ENCODE peak calls at places on chromosome 12, in five cellular contexts. One of them, this sample, is unnamed.
A peak's percentile ranks its signal among the peaks of the same experiment; 100 is the strongest.

GRCh38 chr12:10363922-10364838 is 25.7 kb downstream of the KLRK1 start:
- DNase-seq in IMR-90: peak; percentile 41
- DNase-seq in mesendoderm: peak; percentile 63
- DNase-seq in mesenchymal stem cell: peak; percentile 73
- DNase-seq in H1: no peak
- DNase-seq in this sample: no peak

GRCh38 chr12:95738024-95738611 is 52.4 kb downstream of the NTN4 start:
- DNase-seq in H1: no peak
- DNase-seq in mesenchymal stem cell: no peak
- DNase-seq in mesendoderm: no peak
- DNase-seq in IMR-90: no peak
- DNase-seq in this sample: no peak

GRCh38 chr12:65825573-65826512 is 1.6 kb downstream of the HMGA2 start:
- DNase-seq in H1: no peak
- DNase-seq in IMR-90: peak; percentile 41
- DNase-seq in mesendoderm: peak; percentile 73
- DNase-seq in mesenchymal stem cell: peak; percentile 56
- DNase-seq in this sample: peak; percentile 48

GRCh38 chr12:24820872-24821271 is 128.0 kb downstream of the BCAT1 start:
- DNase-seq in mesenchymal stem cell: peak; percentile 64
- DNase-seq in H1: no peak
- DNase-seq in IMR-90: peak; percentile 75
- DNase-seq in mesendoderm: no peak
- DNase-seq in this sample: no peak

GRCh38 chr12:55745361-55746146 is 2.6 kb downstream of the GDF11 start:
- DNase-seq in mesenchymal stem cell: peak; percentile 31
- DNase-seq in H1: no peak
- DNase-seq in IMR-90: no peak
- DNase-seq in mesendoderm: peak; percentile 94
- DNase-seq in this sample: peak; percentile 94

GRCh38 chr12:2052861-2053674 is at the start of gene CACNA1C:
- DNase-seq in H1: no peak
- DNase-seq in mesenchymal stem cell: peak; percentile 66
- DNase-seq in IMR-90: peak; percentile 66
- DNase-seq in mesendoderm: peak; percentile 75
- DNase-seq in this sample: peak; percentile 68

GRCh38 chr12:65620026-65620425 is 204.3 kb upstream of the HMGA2 start:
- DNase-seq in mesendoderm: no peak
- DNase-seq in IMR-90: peak; percentile 77
- DNase-seq in H1: no peak
- DNase-seq in mesenchymal stem cell: peak; percentile 75
- DNase-seq in this sample: no peak

GRCh38 chr12:46702581-46703344 is 123.0 kb downstream of the SLC38A4 start:
- DNase-seq in mesenchymal stem cell: no peak
- DNase-seq in H1: no peak
- DNase-seq in mesendoderm: no peak
- DNase-seq in IMR-90: peak; percentile 38
- DNase-seq in this sample: peak; percentile 29

GRCh38 chr12:1093166-1093751 is 102.2 kb downstream of the ERC1 start:
- DNase-seq in IMR-90: peak; percentile 67
- DNase-seq in mesenchymal stem cell: peak; percentile 72
- DNase-seq in mesendoderm: peak; percentile 78
- DNase-seq in H1: no peak
- DNase-seq in this sample: peak; percentile 52

GRCh38 chr12:103596981-103597380 is 9.9 kb downstream of the STAB2 start:
- DNase-seq in mesendoderm: no peak
- DNase-seq in mesenchymal stem cell: no peak
- DNase-seq in H1: no peak
- DNase-seq in IMR-90: no peak
- DNase-seq in this sample: no peak

GRCh38 chr12:28583771-28584261 is 393.6 kb downstream of the CCDC91 start:
- DNase-seq in mesendoderm: peak; percentile 4
- DNase-seq in IMR-90: peak; percentile 34
- DNase-seq in H1: no peak
- DNase-seq in mesenchymal stem cell: peak; percentile 88
- DNase-seq in this sample: no peak

GRCh38 chr12:121001841-121002483 is 14.3 kb downstream of the C12orf43 start:
- DNase-seq in mesendoderm: no peak
- DNase-seq in mesenchymal stem cell: no peak
- DNase-seq in IMR-90: no peak
- DNase-seq in H1: no peak
- DNase-seq in this sample: no peak

GRCh38 chr12:50740307-50740706 is 23.6 kb upstream of the ATF1 start:
- DNase-seq in mesenchymal stem cell: no peak
- DNase-seq in IMR-90: no peak
- DNase-seq in mesendoderm: no peak
- DNase-seq in H1: no peak
- DNase-seq in this sample: no peak

GRCh38 chr12:112803620-112804279 is 12.2 kb downstream of the RPH3A start:
- DNase-seq in mesenchymal stem cell: no peak
- DNase-seq in IMR-90: no peak
- DNase-seq in H1: no peak
- DNase-seq in mesendoderm: peak; percentile 32
- DNase-seq in this sample: no peak

GRCh38 chr12:112833272-112833671 is 41.7 kb downstream of the RPH3A start:
- DNase-seq in mesenchymal stem cell: no peak
- DNase-seq in H1: no peak
- DNase-seq in mesendoderm: no peak
- DNase-seq in IMR-90: no peak
- DNase-seq in this sample: no peak

GRCh38 chr12:54173066-54173726 is 15.6 kb downstream of the SMUG1 start:
- DNase-seq in mesenchymal stem cell: peak; percentile 33
- DNase-seq in IMR-90: no peak
- DNase-seq in H1: no peak
- DNase-seq in mesendoderm: no peak
- DNase-seq in this sample: no peak

GRCh38 chr12:607541-608001 is 55.7 kb downstream of the NINJ2 start:
- DNase-seq in mesendoderm: peak; percentile 66
- DNase-seq in IMR-90: no peak
- DNase-seq in H1: no peak
- DNase-seq in mesenchymal stem cell: no peak
- DNase-seq in this sample: no peak

GRCh38 chr12:22518067-22518719 is 26.1 kb downstream of the C2CD5 start:
- DNase-seq in H1: no peak
- DNase-seq in mesendoderm: no peak
- DNase-seq in mesenchymal stem cell: no peak
- DNase-seq in IMR-90: peak; percentile 15
- DNase-seq in this sample: no peak

GRCh38 chr12:72246370-72246769 is 25.8 kb upstream of the TRHDE start:
- DNase-seq in H1: no peak
- DNase-seq in IMR-90: peak; percentile 43
- DNase-seq in mesendoderm: no peak
- DNase-seq in mesenchymal stem cell: no peak
- DNase-seq in this sample: no peak

GRCh38 chr12:75655233-75655879 is 143.9 kb upstream of the KRR1 start:
- DNase-seq in mesendoderm: no peak
- DNase-seq in H1: no peak
- DNase-seq in mesenchymal stem cell: no peak
- DNase-seq in IMR-90: no peak
- DNase-seq in this sample: no peak

GRCh38 chr12:71780207-71780822 is 25.7 kb downstream of the RAB21 start:
- DNase-seq in IMR-90: peak; percentile 50
- DNase-seq in H1: no peak
- DNase-seq in mesenchymal stem cell: peak; percentile 56
- DNase-seq in mesendoderm: peak; percentile 43
- DNase-seq in this sample: no peak

GRCh38 chr12:66165141-66165540 is 4.7 kb downstream of the TMBIM4 start:
- DNase-seq in mesendoderm: no peak
- DNase-seq in mesenchymal stem cell: no peak
- DNase-seq in IMR-90: no peak
- DNase-seq in H1: no peak
- DNase-seq in this sample: no peak

GRCh38 chr12:56220611-56221232 is 1.0 kb downstream of the RNF41 start:
- DNase-seq in mesenchymal stem cell: peak; percentile 50
- DNase-seq in IMR-90: peak; percentile 47
- DNase-seq in mesendoderm: peak; percentile 56
- DNase-seq in H1: no peak
- DNase-seq in this sample: peak; percentile 5

GRCh38 chr12:118058227-118058626 is 2.8 kb downstream of the WSB2 start:
- DNase-seq in mesenchymal stem cell: no peak
- DNase-seq in H1: no peak
- DNase-seq in IMR-90: no peak
- DNase-seq in mesendoderm: no peak
- DNase-seq in this sample: no peak

GRCh38 chr12:118058881-118059644 is 1.9 kb downstream of the WSB2 start:
- DNase-seq in mesenchymal stem cell: no peak
- DNase-seq in H1: no peak
- DNase-seq in IMR-90: peak; percentile 47
- DNase-seq in mesendoderm: no peak
- DNase-seq in this sample: no peak

GRCh38 chr12:118061011-118061875 is at the start of gene WSB2:
- DNase-seq in IMR-90: peak; percentile 50
- DNase-seq in mesenchymal stem cell: peak; percentile 57
- DNase-seq in mesendoderm: peak; percentile 58
- DNase-seq in H1: no peak
- DNase-seq in this sample: peak; percentile 35

GRCh38 chr12:118060301-118061010 is 523 bp downstream of the WSB2 start:
- DNase-seq in IMR-90: no peak
- DNase-seq in H1: no peak
- DNase-seq in mesenchymal stem cell: peak; percentile 64
- DNase-seq in mesendoderm: no peak
- DNase-seq in this sample: no peak

DNA sequence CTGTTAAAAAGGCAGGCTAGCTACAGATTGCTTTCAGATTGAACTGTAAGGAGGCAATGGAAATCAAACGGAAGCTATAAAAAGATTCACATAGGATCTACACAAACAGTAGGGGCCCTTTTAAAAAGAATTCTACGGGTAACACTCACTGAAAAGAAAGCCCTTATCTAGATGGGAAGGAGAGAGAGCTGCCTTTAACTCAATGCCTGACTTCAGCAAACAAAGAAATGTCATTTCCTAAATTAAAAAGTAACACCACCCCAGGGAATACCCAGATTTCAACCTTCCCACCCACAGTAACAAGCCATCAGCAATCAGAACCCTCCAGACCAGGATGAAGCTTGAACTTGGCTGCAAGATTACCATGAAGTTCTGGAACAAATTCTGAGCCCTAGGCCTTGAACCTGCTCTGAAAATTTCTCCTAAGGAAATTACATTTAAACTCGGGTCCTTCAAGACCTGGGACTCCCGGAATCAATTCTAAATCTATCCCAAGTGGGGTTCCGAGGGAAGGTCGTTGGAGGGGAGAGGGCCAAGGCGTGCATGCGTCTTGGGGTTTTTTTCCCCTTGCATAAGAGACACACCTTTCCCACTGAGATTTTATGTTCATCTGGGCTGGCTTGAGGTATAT is 1.2 kb downstream of the WSB2 start:
- DNase-seq in H1: no peak
- DNase-seq in mesenchymal stem cell: peak; percentile 43
- DNase-seq in IMR-90: peak; percentile 22
- DNase-seq in mesendoderm: peak; percentile 90
- DNase-seq in this sample: no peak
- H2BK120ac ChIP-seq in H1: no peak overlapping the region
- H2BK120ac ChIP-seq in mesenchymal stem cell: peak overlapping the region; percentile 11
- H2BK120ac ChIP-seq in IMR-90: peak overlapping the region; percentile 85
- H2BK120ac ChIP-seq in mesendoderm: no peak overlapping the region
- H2BK120ac ChIP-seq in this sample: no peak overlapping the region

GRCh38 chr12:127431177-127431576 is 835.8 kb upstream of the TMEM132C start:
- DNase-seq in mesendoderm: no peak
- DNase-seq in H1: no peak
- DNase-seq in IMR-90: no peak
- DNase-seq in mesenchymal stem cell: no peak
- DNase-seq in this sample: no peak
- H2BK120ac ChIP-seq in mesendoderm: no peak overlapping the region
- H2BK120ac ChIP-seq in H1: no peak overlapping the region
- H2BK120ac ChIP-seq in IMR-90: no peak overlapping the region
- H2BK120ac ChIP-seq in mesenchymal stem cell: no peak overlapping the region
- H2BK120ac ChIP-seq in this sample: no peak overlapping the region

DNA sequence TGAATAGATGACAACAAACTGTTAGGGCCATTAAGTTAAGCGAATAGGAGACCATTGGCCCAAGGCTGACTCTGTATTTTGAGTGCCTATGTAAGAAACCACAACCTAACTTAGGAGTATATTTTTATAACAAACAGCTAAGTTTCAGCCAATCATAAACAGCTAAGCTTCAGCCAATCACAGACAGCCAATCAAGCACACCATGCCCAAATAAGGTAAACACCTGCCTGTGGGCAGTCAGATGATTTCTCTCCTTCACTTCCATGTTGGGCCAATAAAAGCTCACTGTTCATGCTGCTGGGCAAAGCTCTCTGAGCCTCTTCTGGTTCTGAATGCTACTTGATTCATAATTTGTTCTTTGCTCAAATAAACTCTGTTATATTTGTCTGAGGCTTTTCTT is 344.6 kb downstream of the BTG1 start:
- DNase-seq in IMR-90: no peak
- DNase-seq in H1: no peak
- DNase-seq in mesendoderm: no peak
- DNase-seq in mesenchymal stem cell: no peak
- DNase-seq in this sample: no peak
- H2BK120ac ChIP-seq in IMR-90: no peak overlapping the region
- H2BK120ac ChIP-seq in H1: no peak overlapping the region
- H2BK120ac ChIP-seq in mesendoderm: no peak overlapping the region
- H2BK120ac ChIP-seq in mesenchymal stem cell: no peak overlapping the region
- H2BK120ac ChIP-seq in this sample: no peak overlapping the region

GRCh38 chr12:111766608-111767361 is at the start of gene ALDH2:
- DNase-seq in IMR-90: peak; percentile 43
- DNase-seq in mesenchymal stem cell: peak; percentile 75
- DNase-seq in mesendoderm: peak; percentile 93
- DNase-seq in H1: peak; percentile 50
- DNase-seq in this sample: peak; percentile 83
- H2BK120ac ChIP-seq in IMR-90: peak within 1 kb of the TSS; percentile 77
- H2BK120ac ChIP-seq in mesenchymal stem cell: peak within 1 kb of the TSS; percentile 67
- H2BK120ac ChIP-seq in mesendoderm: no peak within 1 kb of the TSS
- H2BK120ac ChIP-seq in H1: no peak within 1 kb of the TSS
- H2BK120ac ChIP-seq in this sample: peak within 1 kb of the TSS; percentile 73

DNA sequence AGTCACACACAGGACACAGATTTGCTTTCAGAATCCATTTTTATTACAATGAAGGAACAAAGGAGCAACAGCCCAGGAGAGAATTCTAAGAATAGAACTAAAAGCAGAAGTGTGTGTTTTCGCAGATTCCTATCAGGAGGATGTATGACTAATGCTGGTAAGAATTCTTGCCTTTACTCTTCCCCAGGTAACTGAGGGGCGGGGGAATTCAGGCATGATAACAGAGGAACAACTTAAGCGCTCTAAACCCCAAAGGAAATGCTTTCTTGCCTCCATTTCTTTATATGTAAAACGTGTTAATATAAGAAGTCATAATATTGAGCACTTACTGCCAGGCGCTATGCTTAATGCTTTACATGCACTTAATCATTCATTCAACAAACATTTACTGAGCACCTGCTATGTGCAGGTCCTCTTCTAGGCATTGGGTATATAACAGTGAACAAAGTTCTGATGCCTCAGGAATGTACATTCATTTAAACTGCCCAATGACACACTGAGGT is 4.5 kb downstream of the HCAR1 start:
- DNase-seq in IMR-90: no peak
- DNase-seq in H1: peak; percentile 46
- DNase-seq in mesendoderm: peak; percentile 92
- DNase-seq in mesenchymal stem cell: no peak
- DNase-seq in this sample: no peak
- H2BK120ac ChIP-seq in IMR-90: no peak overlapping the region
- H2BK120ac ChIP-seq in H1: no peak overlapping the region
- H2BK120ac ChIP-seq in mesendoderm: no peak overlapping the region
- H2BK120ac ChIP-seq in mesenchymal stem cell: no peak overlapping the region
- H2BK120ac ChIP-seq in this sample: no peak overlapping the region